ENCODE peak calls at places on chromosomes 12 and 14, in five cellular contexts. N, M, D, B and E are unnamed samples.

GRCh38 chr14:68341765-68342212 is 451.1 kb downstream of the ZFP36L1 start:
- DNase-seq in D (no peak), B (no peak), N (no peak), M (no peak), E (no peak)

GRCh38 chr12:95117178-95117599 is 43.8 kb upstream of the NR2C1 start:
- DNase-seq in B (no peak), N (peak; percentile 64), M (peak; percentile 81), D (peak; percentile 51), E (peak; percentile 67)

GRCh38 chr14:93051600-93052546 is 63.9 kb downstream of the ITPK1 start:
- DNase-seq in M (no peak), N (no peak), B (no peak), D (no peak), E (no peak)

GRCh38 chr12:131808744-131809371 is 19.3 kb upstream of the MMP17 start:
- DNase-seq in M (no peak), D (no peak), N (no peak), B (no peak), E (no peak)

GRCh38 chr14:50270932-50271331 is 39.6 kb upstream of the SOS2 start:
- DNase-seq in B (no peak), N (no peak), M (no peak), D (no peak), E (no peak)

GRCh38 chr14:69008411-69008810 is 29.3 kb upstream of the ACTN1 start:
- DNase-seq in M (no peak), N (no peak), D (no peak), B (no peak), E (no peak)

GRCh38 chr14:65470404-65470880 is 57.9 kb downstream of the FUT8 start:
- DNase-seq in M (no peak), D (no peak), N (no peak), B (no peak), E (no peak)

GRCh38 chr12:111964935-111965334 is 48.0 kb downstream of the TMEM116 start:
- DNase-seq in B (no peak), M (no peak), D (no peak), N (no peak), E (no peak)

GRCh38 chr14:69658664-69659261 is 47.4 kb downstream of the SUSD6 start:
- DNase-seq in N (no peak), D (no peak), M (no peak), B (no peak), E (no peak)

GRCh38 chr12:92143280-92143679 is 2.4 kb downstream of the BTG1 start:
- DNase-seq in B (no peak), N (no peak), D (no peak), M (no peak), E (no peak)

GRCh38 chr14:96754162-96754844 is 42.9 kb upstream of the VRK1 start:
- DNase-seq in M (no peak), N (no peak), D (no peak), B (no peak), E (no peak)

GRCh38 chr14:50452979-50453705 is 56.5 kb upstream of the CDKL1 start:
- DNase-seq in M (no peak), B (no peak), N (no peak), D (no peak), E (no peak)

GRCh38 chr14:21997300-21997699 is 323.7 kb upstream of the OR4E1 start:
- DNase-seq in N (no peak), B (no peak), D (no peak), M (no peak), E (no peak)

GRCh38 chr12:1837541-1838206 is 17.3 kb downstream of the LRTM2 start:
- DNase-seq in D (no peak), N (no peak), M (no peak), B (no peak), E (no peak)

GRCh38 chr12:42969357-42969756 is 379.8 kb upstream of the PRICKLE1 start:
- DNase-seq in N (no peak), D (no peak), M (peak; percentile 78), B (no peak), E (no peak)

GRCh38 chr12:26345471-26346003 is 150.2 kb downstream of the SSPN start:
- DNase-seq in D (no peak), B (no peak), N (no peak), M (no peak), E (no peak)

GRCh38 chr12:53044052-53044581 is 5.7 kb upstream of the TNS2 start:
- DNase-seq in N (peak; percentile 52), M (peak; percentile 62), D (no peak), B (no peak), E (peak; percentile 35)

GRCh38 chr14:92033912-92034687 is 5.8 kb downstream of the TRIP11 start:
- DNase-seq in B (no peak), D (no peak), N (no peak), M (no peak), E (no peak)

GRCh38 chr12:113196996-113197395 is 11.5 kb downstream of the RITA1 start:
- DNase-seq in D (peak; percentile 72), M (peak; percentile 80), B (peak; percentile 75), N (peak; percentile 74), E (peak; percentile 87)

GRCh38 chr12:14852880-14853279 is 9.6 kb upstream of the ART4 start:
- DNase-seq in M (no peak), D (no peak), N (no peak), B (no peak), E (no peak)

GRCh38 chr12:124694250-124694649 is 126.8 kb upstream of the NCOR2 start:
- DNase-seq in N (no peak), M (no peak), B (no peak), D (no peak), E (no peak)

GRCh38 chr12:21989819-21990412 is 48.7 kb upstream of the ABCC9 start:
- DNase-seq in D (no peak), N (no peak), B (no peak), M (no peak), E (no peak)

GRCh38 chr12:52228931-52229330 is 4.1 kb upstream of the KRT7 start:
- DNase-seq in M (no peak), B (no peak), N (no peak), D (no peak), E (no peak)

DNA sequence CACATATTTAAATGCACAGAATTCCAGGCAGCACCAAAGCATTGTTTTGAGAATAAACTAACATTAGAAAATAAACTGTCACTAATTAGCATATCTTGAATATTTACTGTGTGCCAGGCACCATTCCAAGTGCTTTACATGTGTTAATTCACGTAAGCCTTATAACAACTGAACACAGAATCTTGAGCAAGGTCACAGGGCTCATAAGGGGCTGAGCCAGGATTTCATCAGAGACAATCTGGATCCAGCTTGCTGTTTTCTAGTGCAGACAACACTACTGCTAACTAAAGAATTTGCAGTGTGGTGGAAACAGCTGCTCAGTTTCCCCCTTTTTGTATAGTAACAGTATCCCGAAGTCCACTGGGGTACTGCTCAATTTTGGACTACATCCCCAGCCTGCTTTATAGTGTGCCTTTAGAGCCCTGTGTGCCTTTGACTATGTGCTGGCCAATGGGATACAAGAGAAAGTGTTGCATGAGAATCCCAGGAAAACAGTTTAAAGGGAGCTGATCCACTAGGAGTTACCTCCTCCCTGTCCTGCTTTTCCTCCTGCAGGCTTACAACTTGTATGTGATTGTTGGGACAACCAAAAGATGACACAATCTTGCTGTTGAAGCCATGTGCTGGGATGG is 36.0 kb upstream of the RMST start:
- DNase-seq in D (peak; percentile 47), M (no peak), N (no peak), B (no peak), E (peak; percentile 25)
- H3K27ac ChIP-seq in D (peak overlapping the region; percentile 20), M (no peak overlapping the region), N (no peak overlapping the region), B (no peak overlapping the region), E (no peak overlapping the region)

GRCh38 chr12:100238801-100239200 is 28.1 kb downstream of the DEPDC4 start:
- DNase-seq in M (no peak), D (no peak), B (no peak), N (no peak), E (no peak)
- TF ChIP-seq CTCF in M (no peak), D (no peak), B (no peak), N (no peak), E (no peak)

DNA sequence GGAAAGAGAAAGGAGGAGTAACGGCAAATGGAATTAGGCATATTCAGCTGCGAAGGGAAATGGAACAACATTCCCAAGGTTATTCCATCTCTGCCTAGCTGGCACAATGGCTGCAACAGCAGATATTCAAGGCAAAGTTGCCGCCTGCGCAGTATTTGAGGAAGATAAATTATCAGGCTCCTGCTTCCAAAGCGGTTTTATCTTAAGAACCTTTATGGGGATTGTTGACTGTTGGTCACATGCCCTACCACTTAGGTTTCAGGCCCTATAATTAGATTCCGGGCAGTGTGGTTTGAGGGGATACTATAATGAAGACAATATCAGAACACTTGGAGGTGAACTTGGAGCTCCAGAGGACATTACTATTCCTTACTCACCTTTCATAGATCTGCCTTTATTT is 99.7 kb downstream of the FGD4 start:
- DNase-seq in B (no peak), M (peak; percentile 39), N (no peak), D (no peak), E (no peak)
- H3K4me3 ChIP-seq in B (no peak overlapping the region), M (no peak overlapping the region), N (no peak overlapping the region), D (no peak overlapping the region), E (no peak overlapping the region)

GRCh38 chr12:70609203-70609602 is 28.0 kb downstream of the PTPRB start:
- DNase-seq in B (no peak), D (no peak), N (no peak), M (no peak), E (no peak)
- H3K27ac ChIP-seq in B (no peak overlapping the region), D (no peak overlapping the region), N (no peak overlapping the region), M (peak overlapping the region; percentile 81), E (no peak overlapping the region)

GRCh38 chr12:74747305-74747704 is 209.7 kb downstream of the ATXN7L3B start:
- DNase-seq in B (no peak), M (no peak), D (no peak), N (no peak), E (no peak)
- TF ChIP-seq CTCF in B (no peak), M (no peak), D (no peak), N (peak; percentile 20), E (no peak)